ENCODE peak calls at places on chromosomes 13 and 19, in six cellular contexts. Y is A549, X is K562, K is endothelial cell of umbilical vein, P is GM12878, H is HepG2. S is an unnamed sample.

GRCh38 chr19:1825909-1826556 is 14.0 kb upstream of the ATP8B3 start:
- DNase-seq in X (peak), Y (peak), K (peak), H (peak), P (no peak), S (peak)

GRCh38 chr19:45069056-45069455 is 7.2 kb downstream of the ZNF296 start:
- DNase-seq in K (no peak), H (no peak), Y (peak), P (no peak), X (no peak), S (no peak)

GRCh38 chr13:87810391-87810801 is 139.2 kb downstream of the SLITRK5 start:
- DNase-seq in Y (peak), K (no peak), P (no peak), H (peak), X (no peak), S (no peak)

GRCh38 chr19:56404705-56405056 is 549 bp downstream of the ZNF583 start:
- DNase-seq in P (no peak), H (no peak), Y (no peak), X (no peak), K (no peak), S (no peak)

GRCh38 chr19:45954132-45954531 is 19.5 kb downstream of the NOVA2 start:
- DNase-seq in H (no peak), Y (no peak), X (no peak), P (no peak), K (no peak), S (no peak)

GRCh38 chr19:47573076-47574026 is at the start of gene ZNF541:
- DNase-seq in P (no peak), H (no peak), X (peak), Y (no peak), K (peak), S (no peak)

GRCh38 chr19:18263324-18264215 is 10.7 kb downstream of the IQCN start:
- DNase-seq in P (no peak), H (no peak), Y (no peak), X (no peak), K (no peak), S (no peak)

GRCh38 chr13:113453962-113454361 is 674 bp upstream of the ADPRHL1 start:
- DNase-seq in H (no peak), K (no peak), P (no peak), X (no peak), Y (no peak), S (peak)

GRCh38 chr13:113113846-113114271 is 8.3 kb downstream of the F7 start:
- DNase-seq in X (no peak), H (no peak), P (no peak), K (no peak), Y (no peak), S (no peak)

GRCh38 chr13:113785051-113786010 is 26.3 kb downstream of the TMEM255B start:
- DNase-seq in K (peak), Y (no peak), X (no peak), P (no peak), H (no peak), S (peak)

GRCh38 chr19:44648536-44649370 is 5.0 kb downstream of the PVR start:
- DNase-seq in P (no peak), H (no peak), K (peak), Y (no peak), X (no peak), S (no peak)

GRCh38 chr13:79647518-79647917 is 166.6 kb downstream of the NDFIP2 start:
- DNase-seq in Y (no peak), K (peak), H (no peak), P (no peak), X (no peak), S (no peak)

GRCh38 chr19:44848036-44848804 is 2.1 kb downstream of the NECTIN2 start:
- DNase-seq in H (no peak), P (no peak), K (peak), X (no peak), Y (no peak), S (no peak)

GRCh38 chr13:46197299-46197975 is 14.3 kb upstream of the LRRC63 start:
- DNase-seq in X (no peak), K (no peak), Y (no peak), P (no peak), H (no peak), S (peak)

GRCh38 chr19:44517146-44517545 is 12.3 kb downstream of the CEACAM20 start:
- DNase-seq in P (no peak), Y (no peak), K (no peak), X (no peak), H (no peak), S (no peak)

GRCh38 chr19:11138659-11139526 is 16.7 kb downstream of the SPC24 start:
- DNase-seq in K (peak), Y (peak), X (peak), P (no peak), H (peak), S (peak)

GRCh38 chr19:33671211-33671610 is 49.5 kb downstream of the CHST8 start:
- DNase-seq in X (no peak), Y (no peak), K (no peak), H (no peak), P (no peak), S (no peak)

GRCh38 chr13:111119966-111120365 is 4.9 kb downstream of the ARHGEF7 start:
- DNase-seq in P (no peak), X (no peak), H (no peak), Y (no peak), K (no peak), S (no peak)

GRCh38 chr19:11597202-11598102 is at the start of gene ZNF627:
- DNase-seq in Y (peak), K (peak), H (peak), P (peak), X (peak), S (peak)

GRCh38 chr19:42191855-42192254 is 25.6 kb downstream of the DEDD2 start:
- DNase-seq in K (no peak), P (no peak), X (no peak), Y (peak), H (peak), S (no peak)

GRCh38 chr13:54733639-54734038 is 1705.0 kb downstream of the OLFM4 start:
- DNase-seq in Y (peak), X (no peak), H (peak), P (no peak), K (no peak), S (peak)

GRCh38 chr19:44071824-44072542 is at the start of gene ZNF284:
- DNase-seq in Y (peak), H (peak), X (peak), P (peak), K (peak), S (peak)

GRCh38 chr13:43831088-43831487 is 44.3 kb upstream of the ENOX1 start:
- DNase-seq in Y (no peak), K (no peak), H (no peak), X (no peak), P (no peak), S (no peak)

GRCh38 chr19:49685845-49686332 is 3.5 kb upstream of the ADM5 start:
- DNase-seq in X (no peak), H (no peak), K (no peak), Y (no peak), P (no peak), S (no peak)

GRCh38 chr19:16373079-16373478 is 48.5 kb downstream of the KLF2 start:
- DNase-seq in K (no peak), Y (no peak), P (no peak), H (no peak), X (no peak), S (no peak)

GRCh38 chr19:58386576-58387337 is at the start of gene RPS5:
- DNase-seq in X (peak), H (peak), Y (peak), P (peak), K (peak), S (peak)

GRCh38 chr19:58386166-58386575 is 898 bp upstream of the RPS5 start:
- DNase-seq in Y (no peak), H (no peak), P (no peak), X (no peak), K (no peak), S (no peak)

GRCh38 chr19:58387338-58388174 is 487 bp downstream of the RPS5 start:
- DNase-seq in Y (no peak), K (no peak), H (no peak), P (no peak), X (no peak), S (no peak)

GRCh38 chr19:58382997-58383603 is 2.3 kb upstream of the ZNF837 start:
- DNase-seq in H (no peak), K (no peak), P (no peak), X (no peak), Y (no peak), S (no peak)

GRCh38 chr19:58385313-58386165 is 1.5 kb upstream of the RPS5 start:
- DNase-seq in X (no peak), Y (no peak), H (no peak), K (no peak), P (no peak), S (peak)
- TF ChIP-seq MYC in X (no peak), Y (no peak), H (no peak), K (no peak), P (no peak), S (no peak)

DNA sequence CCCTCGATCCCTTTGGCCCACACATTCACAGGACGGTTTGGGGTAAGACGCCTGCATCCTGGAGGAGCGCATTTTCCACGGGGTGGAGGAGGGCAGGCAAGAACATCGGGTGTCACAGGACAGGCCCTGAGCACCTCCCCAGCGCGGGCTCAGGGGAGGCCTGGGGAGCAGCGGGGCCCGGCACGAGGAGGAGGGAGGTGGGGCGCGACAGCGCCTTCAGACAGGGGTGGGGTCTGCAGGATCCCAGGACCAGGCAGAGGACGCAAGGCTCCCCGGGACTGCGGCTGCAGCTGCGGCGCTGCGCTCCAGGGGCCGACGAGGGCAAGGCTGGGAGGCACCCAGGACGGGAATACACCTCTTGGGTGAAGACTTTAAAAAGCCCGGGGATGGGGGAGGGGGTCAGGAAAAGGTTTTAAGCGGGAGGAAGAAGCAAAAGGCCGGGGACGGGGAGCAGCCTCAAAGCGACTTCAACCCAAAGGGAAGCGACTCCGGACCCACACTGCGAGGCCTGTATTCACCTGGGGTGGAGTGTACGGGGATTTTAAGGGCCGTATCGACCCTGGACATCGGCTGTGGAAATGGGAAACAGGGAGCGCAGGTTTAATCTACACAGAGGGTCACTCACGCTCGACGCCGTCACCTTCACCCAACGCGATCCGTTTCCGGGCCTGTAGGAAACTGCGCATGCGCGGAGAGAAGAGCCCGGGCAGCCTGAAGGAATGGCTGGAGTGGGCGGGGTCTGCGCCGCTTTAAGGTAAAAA is at the start of gene ZNF415:
- DNase-seq in K (peak), H (no peak), P (no peak), X (no peak), Y (no peak), S (no peak)
- TF ChIP-seq MYC in K (no peak), H (no peak), P (no peak), X (no peak), Y (no peak), S (no peak)

GRCh38 chr19:13020002-13020414 is 24.7 kb downstream of the NFIX start:
- DNase-seq in K (peak), P (no peak), X (no peak), H (no peak), Y (no peak), S (no peak)
- TF ChIP-seq MYC in K (no peak), P (no peak), X (no peak), H (no peak), Y (no peak), S (no peak)

GRCh38 chr13:22014469-22014868 is 343.6 kb downstream of the FGF9 start:
- DNase-seq in X (no peak), H (no peak), P (no peak), Y (peak), K (no peak), S (no peak)
- TF ChIP-seq MYC in X (no peak), H (no peak), P (no peak), Y (no peak), K (no peak), S (no peak)

DNA sequence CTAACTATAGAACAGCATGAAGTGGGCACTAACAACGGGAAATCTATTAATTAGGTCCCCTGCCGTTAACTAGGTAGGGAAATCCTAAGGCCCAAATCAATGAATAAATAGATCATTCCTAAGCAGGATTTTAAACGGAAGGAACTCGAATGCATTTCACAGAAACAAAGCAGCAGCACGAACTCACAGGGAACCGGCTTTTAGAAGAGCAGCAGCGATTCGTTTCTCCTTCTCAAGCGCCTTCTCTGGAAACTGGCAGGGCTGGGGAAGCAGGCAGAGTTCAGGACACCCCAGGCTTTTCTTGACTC is 786 bp downstream of the ZFP30 start:
- DNase-seq in P (no peak), Y (no peak), K (peak), H (no peak), X (no peak), S (peak)
- TF ChIP-seq MYC in P (no peak), Y (no peak), K (no peak), H (no peak), X (no peak), S (no peak)